ENCODE peak calls at places on chromosomes 16 and 17, in eight cellular contexts. One of them, this sample, is unnamed.

GRCh38 chr16:51242281-51242994 is 91.4 kb upstream of the SALL1 start:
- DNase-seq in HL-60: no peak
- DNase-seq in HCT116: no peak
- DNase-seq in transverse colon: no peak
- DNase-seq in esophagus muscularis mucosa: no peak
- DNase-seq in GM12892: no peak
- DNase-seq in breast epithelium: no peak
- DNase-seq in stomach: no peak
- DNase-seq in this sample: no peak

GRCh38 chr16:80710918-80711317 is 93.5 kb downstream of the CDYL2 start:
- DNase-seq in breast epithelium: no peak
- DNase-seq in GM12892: no peak
- DNase-seq in HCT116: no peak
- DNase-seq in transverse colon: no peak
- DNase-seq in esophagus muscularis mucosa: no peak
- DNase-seq in HL-60: no peak
- DNase-seq in stomach: no peak
- DNase-seq in this sample: no peak

GRCh38 chr17:22411185-22411784 is 719.0 kb downstream of the KCNJ18 start:
- DNase-seq in GM12892: no peak
- DNase-seq in HCT116: no peak
- DNase-seq in esophagus muscularis mucosa: no peak
- DNase-seq in breast epithelium: no peak
- DNase-seq in transverse colon: no peak
- DNase-seq in HL-60: no peak
- DNase-seq in stomach: no peak
- DNase-seq in this sample: peak

GRCh38 chr16:609984-610383 is 20.1 kb downstream of the RAB40C start:
- DNase-seq in HL-60: no peak
- DNase-seq in stomach: no peak
- DNase-seq in breast epithelium: no peak
- DNase-seq in transverse colon: no peak
- DNase-seq in GM12892: no peak
- DNase-seq in esophagus muscularis mucosa: no peak
- DNase-seq in HCT116: no peak
- DNase-seq in this sample: no peak

GRCh38 chr17:17564896-17565295 is 26.6 kb downstream of the PEMT start:
- DNase-seq in esophagus muscularis mucosa: no peak
- DNase-seq in GM12892: no peak
- DNase-seq in breast epithelium: no peak
- DNase-seq in stomach: no peak
- DNase-seq in HL-60: no peak
- DNase-seq in HCT116: no peak
- DNase-seq in transverse colon: no peak
- DNase-seq in this sample: no peak

GRCh38 chr17:51259574-51260236 is at the start of gene MBTD1:
- DNase-seq in stomach: peak
- DNase-seq in transverse colon: peak
- DNase-seq in HCT116: peak
- DNase-seq in breast epithelium: peak
- DNase-seq in esophagus muscularis mucosa: peak
- DNase-seq in GM12892: peak
- DNase-seq in HL-60: peak
- DNase-seq in this sample: peak

GRCh38 chr16:67537636-67538591 is 9.3 kb downstream of the RIPOR1 start:
- DNase-seq in GM12892: peak
- DNase-seq in HCT116: no peak
- DNase-seq in stomach: peak
- DNase-seq in esophagus muscularis mucosa: no peak
- DNase-seq in transverse colon: peak
- DNase-seq in breast epithelium: peak
- DNase-seq in HL-60: no peak
- DNase-seq in this sample: peak

GRCh38 chr17:31877911-31878702 is 19.1 kb upstream of the COPRS start:
- DNase-seq in HCT116: no peak
- DNase-seq in breast epithelium: no peak
- DNase-seq in esophagus muscularis mucosa: no peak
- DNase-seq in GM12892: no peak
- DNase-seq in stomach: no peak
- DNase-seq in HL-60: no peak
- DNase-seq in transverse colon: no peak
- DNase-seq in this sample: no peak

GRCh38 chr16:1277016-1277944 is 21.4 kb downstream of the TPSD1 start:
- DNase-seq in HL-60: no peak
- DNase-seq in esophagus muscularis mucosa: no peak
- DNase-seq in stomach: no peak
- DNase-seq in HCT116: no peak
- DNase-seq in GM12892: no peak
- DNase-seq in breast epithelium: no peak
- DNase-seq in transverse colon: no peak
- DNase-seq in this sample: no peak

GRCh38 chr16:87552772-87553171 is 49.5 kb upstream of the JPH3 start:
- DNase-seq in esophagus muscularis mucosa: no peak
- DNase-seq in transverse colon: no peak
- DNase-seq in breast epithelium: no peak
- DNase-seq in HL-60: no peak
- DNase-seq in GM12892: no peak
- DNase-seq in stomach: no peak
- DNase-seq in HCT116: no peak
- DNase-seq in this sample: no peak

GRCh38 chr16:84729716-84730320 is 30.0 kb downstream of the USP10 start:
- DNase-seq in GM12892: no peak
- DNase-seq in transverse colon: no peak
- DNase-seq in stomach: no peak
- DNase-seq in esophagus muscularis mucosa: no peak
- DNase-seq in breast epithelium: no peak
- DNase-seq in HCT116: no peak
- DNase-seq in HL-60: no peak
- DNase-seq in this sample: no peak

GRCh38 chr17:63434951-63435571 is 11.0 kb downstream of the CYB561 start:
- DNase-seq in transverse colon: peak
- DNase-seq in breast epithelium: peak
- DNase-seq in GM12892: no peak
- DNase-seq in stomach: peak
- DNase-seq in HCT116: peak
- DNase-seq in esophagus muscularis mucosa: no peak
- DNase-seq in HL-60: peak
- DNase-seq in this sample: no peak

GRCh38 chr17:28946239-28946638 is 5.1 kb downstream of the PHF12 start:
- DNase-seq in esophagus muscularis mucosa: no peak
- DNase-seq in breast epithelium: no peak
- DNase-seq in HL-60: no peak
- DNase-seq in transverse colon: no peak
- DNase-seq in GM12892: no peak
- DNase-seq in HCT116: no peak
- DNase-seq in stomach: no peak
- DNase-seq in this sample: no peak

GRCh38 chr17:29116652-29117439 is 63.4 kb downstream of the MYO18A start:
- DNase-seq in breast epithelium: peak
- DNase-seq in HCT116: no peak
- DNase-seq in GM12892: peak
- DNase-seq in esophagus muscularis mucosa: peak
- DNase-seq in stomach: peak
- DNase-seq in HL-60: peak
- DNase-seq in transverse colon: peak
- DNase-seq in this sample: peak

GRCh38 chr17:4101799-4102405 is 40.9 kb downstream of the ZZEF1 start:
- DNase-seq in breast epithelium: no peak
- DNase-seq in HL-60: no peak
- DNase-seq in stomach: no peak
- DNase-seq in HCT116: no peak
- DNase-seq in esophagus muscularis mucosa: no peak
- DNase-seq in transverse colon: no peak
- DNase-seq in GM12892: no peak
- DNase-seq in this sample: no peak

GRCh38 chr16:67530013-67530939 is 1.6 kb downstream of the RIPOR1 start:
- DNase-seq in HCT116: no peak
- DNase-seq in HL-60: no peak
- DNase-seq in esophagus muscularis mucosa: no peak
- DNase-seq in transverse colon: peak
- DNase-seq in GM12892: no peak
- DNase-seq in breast epithelium: no peak
- DNase-seq in stomach: peak
- DNase-seq in this sample: peak

GRCh38 chr17:2610640-2611175 is 17.3 kb downstream of the PAFAH1B1 start:
- DNase-seq in breast epithelium: no peak
- DNase-seq in GM12892: no peak
- DNase-seq in HCT116: no peak
- DNase-seq in HL-60: no peak
- DNase-seq in stomach: no peak
- DNase-seq in esophagus muscularis mucosa: no peak
- DNase-seq in transverse colon: no peak
- DNase-seq in this sample: no peak
- TF ChIP-seq POLR2AphosphoS5 in breast epithelium: no peak
- TF ChIP-seq POLR2AphosphoS5 in GM12892: no peak
- TF ChIP-seq POLR2AphosphoS5 in HCT116: no peak
- TF ChIP-seq POLR2AphosphoS5 in HL-60: no peak
- TF ChIP-seq POLR2AphosphoS5 in stomach: no peak
- TF ChIP-seq POLR2AphosphoS5 in esophagus muscularis mucosa: no peak
- TF ChIP-seq POLR2AphosphoS5 in transverse colon: no peak
- TF ChIP-seq POLR2AphosphoS5 in this sample: no peak

DNA sequence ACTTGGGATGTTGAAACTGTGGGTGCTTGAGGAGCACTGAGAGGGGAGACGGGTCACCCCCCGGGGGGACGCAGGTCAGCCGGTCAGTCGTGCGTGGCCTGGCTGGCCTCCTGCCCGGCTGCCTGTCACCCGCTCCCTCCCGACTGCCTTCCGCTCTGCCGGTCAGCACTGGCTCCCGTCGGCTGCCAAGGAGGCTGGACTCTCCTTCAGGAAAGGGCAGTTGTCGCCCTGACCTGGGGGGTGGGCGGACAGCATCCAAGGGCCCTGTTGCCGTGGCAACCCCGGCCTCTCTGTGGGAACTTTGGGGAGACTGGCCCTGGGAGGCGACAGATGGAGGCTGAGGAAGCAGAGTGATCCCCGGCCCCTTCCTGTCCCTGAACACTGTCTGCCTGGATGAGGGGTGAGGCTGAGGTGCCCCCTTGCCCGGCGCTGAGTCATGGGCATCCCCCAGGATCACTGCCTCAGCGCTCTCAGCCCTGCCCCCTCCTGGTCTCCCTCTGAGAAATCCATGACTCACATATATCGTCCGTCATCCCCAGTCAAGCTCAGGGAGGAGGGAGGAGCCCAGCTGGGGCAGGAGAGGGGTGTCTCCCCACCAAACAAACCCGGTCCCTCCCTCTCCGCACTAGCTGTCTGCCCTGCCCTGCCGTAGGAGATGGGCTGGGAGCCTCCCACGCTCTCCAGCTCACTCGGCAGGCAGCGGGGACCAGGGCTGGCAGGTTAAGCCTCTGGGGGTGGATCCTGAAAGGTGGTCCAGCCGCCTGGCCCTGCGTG is at the start of gene ADGRG1:
- DNase-seq in transverse colon: no peak
- DNase-seq in HCT116: peak
- DNase-seq in stomach: peak
- DNase-seq in HL-60: no peak
- DNase-seq in esophagus muscularis mucosa: no peak
- DNase-seq in breast epithelium: no peak
- DNase-seq in GM12892: no peak
- DNase-seq in this sample: no peak
- TF ChIP-seq POLR2AphosphoS5 in transverse colon: no peak
- TF ChIP-seq POLR2AphosphoS5 in HCT116: peak
- TF ChIP-seq POLR2AphosphoS5 in stomach: peak
- TF ChIP-seq POLR2AphosphoS5 in HL-60: no peak
- TF ChIP-seq POLR2AphosphoS5 in esophagus muscularis mucosa: peak
- TF ChIP-seq POLR2AphosphoS5 in breast epithelium: no peak
- TF ChIP-seq POLR2AphosphoS5 in GM12892: no peak
- TF ChIP-seq POLR2AphosphoS5 in this sample: peak

GRCh38 chr16:55562936-55563335 is 3.5 kb upstream of the CAPNS2 start:
- DNase-seq in HCT116: no peak
- DNase-seq in breast epithelium: no peak
- DNase-seq in esophagus muscularis mucosa: no peak
- DNase-seq in HL-60: no peak
- DNase-seq in stomach: no peak
- DNase-seq in GM12892: no peak
- DNase-seq in transverse colon: no peak
- DNase-seq in this sample: no peak

GRCh38 chr16:55559233-55559632 is 7.3 kb upstream of the CAPNS2 start:
- DNase-seq in breast epithelium: no peak
- DNase-seq in HL-60: no peak
- DNase-seq in stomach: no peak
- DNase-seq in transverse colon: no peak
- DNase-seq in HCT116: no peak
- DNase-seq in esophagus muscularis mucosa: no peak
- DNase-seq in GM12892: no peak
- DNase-seq in this sample: no peak

GRCh38 chr16:55557186-55557585 is 9.3 kb upstream of the CAPNS2 start:
- DNase-seq in HCT116: no peak
- DNase-seq in GM12892: no peak
- DNase-seq in stomach: no peak
- DNase-seq in transverse colon: no peak
- DNase-seq in HL-60: no peak
- DNase-seq in esophagus muscularis mucosa: no peak
- DNase-seq in breast epithelium: no peak
- DNase-seq in this sample: no peak

GRCh38 chr16:55561319-55561848 is 5.1 kb upstream of the CAPNS2 start:
- DNase-seq in GM12892: no peak
- DNase-seq in HL-60: no peak
- DNase-seq in esophagus muscularis mucosa: no peak
- DNase-seq in stomach: no peak
- DNase-seq in HCT116: no peak
- DNase-seq in breast epithelium: no peak
- DNase-seq in transverse colon: no peak
- DNase-seq in this sample: no peak

GRCh38 chr16:55559933-55560516 is 6.5 kb upstream of the CAPNS2 start:
- DNase-seq in breast epithelium: no peak
- DNase-seq in HCT116: no peak
- DNase-seq in GM12892: no peak
- DNase-seq in transverse colon: no peak
- DNase-seq in stomach: no peak
- DNase-seq in esophagus muscularis mucosa: no peak
- DNase-seq in HL-60: no peak
- DNase-seq in this sample: no peak
- TF ChIP-seq POLR2AphosphoS5 in breast epithelium: no peak
- TF ChIP-seq POLR2AphosphoS5 in HCT116: no peak
- TF ChIP-seq POLR2AphosphoS5 in GM12892: no peak
- TF ChIP-seq POLR2AphosphoS5 in transverse colon: no peak
- TF ChIP-seq POLR2AphosphoS5 in stomach: no peak
- TF ChIP-seq POLR2AphosphoS5 in esophagus muscularis mucosa: no peak
- TF ChIP-seq POLR2AphosphoS5 in HL-60: no peak
- TF ChIP-seq POLR2AphosphoS5 in this sample: no peak

DNA sequence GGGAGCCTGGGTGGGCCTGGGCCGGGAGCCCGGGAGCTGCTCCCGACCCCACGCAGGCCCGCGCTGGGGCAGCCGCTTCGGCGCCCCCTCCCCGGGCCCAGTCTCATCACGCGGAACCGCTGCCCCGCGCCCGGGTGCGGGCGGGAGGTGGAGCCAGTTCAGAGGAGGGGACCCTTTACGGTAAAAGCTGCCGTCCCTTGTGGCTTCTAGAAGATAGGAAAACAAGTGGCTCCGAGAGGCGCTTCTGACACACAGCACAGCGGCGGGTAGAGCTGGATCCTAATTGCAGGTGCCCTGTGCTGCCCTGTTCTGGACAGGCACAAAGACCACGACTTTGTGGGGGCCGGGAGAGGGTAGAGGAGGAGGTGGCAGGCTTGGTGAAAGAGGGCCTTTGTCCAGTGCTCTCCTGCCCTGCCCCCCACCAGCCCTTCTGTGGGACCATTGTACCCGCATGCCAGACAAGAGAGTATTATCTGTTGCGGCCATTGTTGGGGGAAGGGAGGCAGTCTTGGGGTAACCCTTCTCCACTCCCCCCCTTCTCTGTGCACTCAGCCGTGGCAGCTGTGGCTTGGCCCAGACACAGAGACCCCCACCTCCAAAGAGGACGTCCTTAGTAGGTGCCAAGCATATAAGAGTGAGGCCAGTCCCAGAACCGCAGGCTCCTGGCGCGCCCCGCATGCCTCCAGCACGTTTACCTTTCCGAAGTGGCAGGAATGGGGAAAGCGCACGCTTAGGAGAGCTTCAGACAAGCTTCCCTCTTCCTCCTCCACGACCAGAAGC is 736 bp downstream of the CNP start:
- DNase-seq in HL-60: peak
- DNase-seq in breast epithelium: no peak
- DNase-seq in esophagus muscularis mucosa: no peak
- DNase-seq in stomach: no peak
- DNase-seq in HCT116: peak
- DNase-seq in transverse colon: peak
- DNase-seq in GM12892: peak
- DNase-seq in this sample: peak
- TF ChIP-seq POLR2AphosphoS5 in HL-60: no peak
- TF ChIP-seq POLR2AphosphoS5 in breast epithelium: no peak
- TF ChIP-seq POLR2AphosphoS5 in esophagus muscularis mucosa: peak
- TF ChIP-seq POLR2AphosphoS5 in stomach: no peak
- TF ChIP-seq POLR2AphosphoS5 in HCT116: no peak
- TF ChIP-seq POLR2AphosphoS5 in transverse colon: no peak
- TF ChIP-seq POLR2AphosphoS5 in GM12892: peak
- TF ChIP-seq POLR2AphosphoS5 in this sample: no peak